ENCODE peak calls at places on chromosomes 7 and 10, in five cellular contexts. T, O, V, K and Q are unnamed samples. For H3K4me1, the result is how much of the 10 kb centered on the place peaks cover.

GRCh38 chr7:24419070-24419469 is 135.1 kb downstream of the NPY start:
- DNase-seq in K (no peak), O (no peak), V (peak), T (no peak), Q (no peak)

GRCh38 chr10:78721231-78721630 is 347.5 kb upstream of the ZMIZ1 start:
- DNase-seq in K (no peak), T (no peak), V (no peak), O (no peak), Q (no peak)

GRCh38 chr10:130138479-130138866 is 2.3 kb downstream of the GLRX3 start:
- DNase-seq in V (peak), K (no peak), O (peak), T (no peak), Q (no peak)

GRCh38 chr7:73612598-73613269 is 11.6 kb downstream of the MLXIPL start:
- DNase-seq in T (no peak), O (peak), K (no peak), V (peak), Q (peak)

GRCh38 chr7:6423942-6424701 is 23.6 kb downstream of the DAGLB start:
- DNase-seq in V (no peak), T (no peak), K (peak), O (no peak), Q (peak)

GRCh38 chr7:10655031-10655430 is 318.6 kb upstream of the PHF14 start:
- DNase-seq in K (no peak), V (no peak), T (no peak), O (no peak), Q (no peak)

GRCh38 chr10:110311357-110311949 is 6.7 kb upstream of the SMNDC1 start:
- DNase-seq in K (no peak), O (no peak), V (peak), T (no peak), Q (peak)

GRCh38 chr7:3957735-3958491 is 656.9 kb downstream of the SDK1 start:
- DNase-seq in K (no peak), O (no peak), V (no peak), T (no peak), Q (no peak)

GRCh38 chr10:13503745-13504463 is 24.9 kb downstream of the BEND7 start:
- DNase-seq in V (peak), O (no peak), K (no peak), T (no peak), Q (no peak)

GRCh38 chr7:96320437-96320836 is 1.5 kb downstream of the SLC25A13 start:
- DNase-seq in V (no peak), T (no peak), K (no peak), O (no peak), Q (no peak)

GRCh38 chr10:124007102-124007772 is 86.2 kb downstream of the CHST15 start:
- DNase-seq in V (no peak), O (no peak), T (peak), K (no peak), Q (no peak)

GRCh38 chr10:124005091-124005490 is 88.3 kb downstream of the CHST15 start:
- DNase-seq in T (peak), K (peak), V (no peak), O (no peak), Q (no peak)

GRCh38 chr10:124007773-124008145 is 85.6 kb downstream of the CHST15 start:
- DNase-seq in T (peak), V (no peak), O (no peak), K (no peak), Q (no peak)

GRCh38 chr10:124005991-124006392 is 87.4 kb downstream of the CHST15 start:
- DNase-seq in T (peak), V (no peak), K (no peak), O (no peak), Q (no peak)

DNA sequence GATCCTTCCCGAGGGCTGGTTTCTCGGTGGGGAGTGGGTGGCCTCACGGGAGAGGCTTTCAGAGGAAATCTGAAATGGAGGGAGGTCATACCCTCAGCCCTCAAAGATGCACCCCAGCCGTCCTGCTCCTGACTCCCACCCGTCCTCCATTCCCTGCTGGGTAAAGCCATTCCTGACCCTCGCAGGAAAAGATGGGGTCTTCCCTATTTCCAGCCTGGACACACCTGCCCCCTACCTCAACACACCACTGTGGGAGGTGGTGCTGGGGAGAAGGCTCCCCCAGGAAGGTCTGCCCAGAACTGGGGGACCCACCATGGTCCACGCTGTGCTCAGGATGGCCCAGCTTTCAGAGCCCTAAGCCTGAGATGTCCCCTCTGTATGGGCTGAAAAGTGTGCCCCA is 86.9 kb downstream of the CHST15 start:
- DNase-seq in T (peak), O (no peak), V (no peak), K (no peak), Q (no peak)
- H3K4me1 ChIP-seq in T (under half), O (under half), V (under half), K (under half), Q (under half)

GRCh38 chr10:74000892-74001669 is 3.2 kb downstream of the VCL start:
- DNase-seq in V (no peak), O (no peak), K (no peak), T (no peak), Q (no peak)
- H3K4me3 ChIP-seq in V (peak), O (no peak), K (peak), T (no peak), Q (no peak)

DNA sequence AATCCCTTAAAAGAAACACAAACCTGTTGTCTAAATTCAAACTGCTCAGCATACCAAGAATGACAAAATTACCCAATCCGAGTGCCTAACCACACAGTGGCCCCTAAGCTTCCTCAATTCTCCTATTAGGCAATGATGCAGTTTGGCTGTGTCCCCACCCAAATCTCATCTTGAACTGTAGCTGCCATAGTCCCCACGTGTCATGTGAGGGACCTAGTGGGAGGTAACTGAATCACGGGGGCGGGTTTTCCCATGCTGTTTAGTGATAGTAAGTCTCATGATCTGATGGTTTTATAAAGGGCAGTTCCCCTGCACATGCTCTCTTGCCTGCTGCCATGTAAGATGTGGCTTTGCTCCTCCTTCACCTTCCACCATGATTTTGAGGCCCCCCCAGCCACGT is 21.9 kb downstream of the PSAP start:
- DNase-seq in V (peak), K (peak), O (no peak), T (no peak), Q (no peak)
- H3K4me1 ChIP-seq in V (under half), K (under half), O (under half), T (under half), Q (under half)

GRCh38 chr10:113059001-113059780 is 109.1 kb downstream of the TCF7L2 start:
- DNase-seq in O (no peak), T (no peak), K (no peak), V (peak), Q (no peak)
- H3K4me3 ChIP-seq in O (no peak), T (peak), K (peak), V (peak), Q (no peak)

GRCh38 chr10:107718868-107719267 is 554.4 kb upstream of the SORCS1 start:
- DNase-seq in O (no peak), T (no peak), V (no peak), K (no peak), Q (no peak)
- H3K4me1 ChIP-seq in O (under half), T (under half), V (under half), K (under half), Q (under half)

GRCh38 chr10:114389429-114389828 is 14.9 kb downstream of the AFAP1L2 start:
- DNase-seq in O (no peak), V (peak), T (no peak), K (no peak), Q (peak)
- H3K4me3 ChIP-seq in O (no peak), V (no peak), T (no peak), K (no peak), Q (no peak)

GRCh38 chr7:155727616-155728015 is 83.2 kb downstream of the RBM33 start:
- DNase-seq in O (no peak), V (no peak), T (no peak), K (no peak), Q (no peak)

GRCh38 chr7:155721056-155721455 is 76.6 kb downstream of the RBM33 start:
- DNase-seq in T (no peak), O (no peak), K (no peak), V (no peak), Q (no peak)

GRCh38 chr7:155725073-155725346 is 80.5 kb downstream of the RBM33 start:
- DNase-seq in T (no peak), O (no peak), V (no peak), K (no peak), Q (no peak)

GRCh38 chr7:155722118-155722517 is 77.7 kb downstream of the RBM33 start:
- DNase-seq in K (no peak), T (no peak), O (no peak), V (no peak), Q (no peak)

DNA sequence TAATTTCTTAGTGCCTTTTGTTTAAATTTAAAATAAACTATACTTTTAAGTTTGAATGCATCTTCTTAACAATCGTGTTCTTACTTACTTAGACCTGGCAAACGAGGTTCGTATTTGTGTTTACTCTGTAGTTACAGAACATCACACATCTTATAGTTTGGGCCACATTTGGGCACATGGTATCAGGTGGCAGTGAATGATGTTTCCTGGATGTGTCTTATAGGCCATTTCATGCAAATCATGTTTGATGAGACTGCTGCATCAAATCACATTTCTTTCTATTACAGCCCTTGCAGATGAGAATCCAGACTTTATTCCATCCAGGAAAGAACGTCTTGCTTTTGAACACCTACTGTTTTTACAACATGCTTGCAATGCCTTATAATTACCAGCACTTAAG is 78.5 kb downstream of the RBM33 start:
- DNase-seq in O (no peak), T (no peak), V (no peak), K (no peak), Q (no peak)
- H3K4me1 ChIP-seq in O (under half), T (under half), V (under half), K (under half), Q (under half)

DNA sequence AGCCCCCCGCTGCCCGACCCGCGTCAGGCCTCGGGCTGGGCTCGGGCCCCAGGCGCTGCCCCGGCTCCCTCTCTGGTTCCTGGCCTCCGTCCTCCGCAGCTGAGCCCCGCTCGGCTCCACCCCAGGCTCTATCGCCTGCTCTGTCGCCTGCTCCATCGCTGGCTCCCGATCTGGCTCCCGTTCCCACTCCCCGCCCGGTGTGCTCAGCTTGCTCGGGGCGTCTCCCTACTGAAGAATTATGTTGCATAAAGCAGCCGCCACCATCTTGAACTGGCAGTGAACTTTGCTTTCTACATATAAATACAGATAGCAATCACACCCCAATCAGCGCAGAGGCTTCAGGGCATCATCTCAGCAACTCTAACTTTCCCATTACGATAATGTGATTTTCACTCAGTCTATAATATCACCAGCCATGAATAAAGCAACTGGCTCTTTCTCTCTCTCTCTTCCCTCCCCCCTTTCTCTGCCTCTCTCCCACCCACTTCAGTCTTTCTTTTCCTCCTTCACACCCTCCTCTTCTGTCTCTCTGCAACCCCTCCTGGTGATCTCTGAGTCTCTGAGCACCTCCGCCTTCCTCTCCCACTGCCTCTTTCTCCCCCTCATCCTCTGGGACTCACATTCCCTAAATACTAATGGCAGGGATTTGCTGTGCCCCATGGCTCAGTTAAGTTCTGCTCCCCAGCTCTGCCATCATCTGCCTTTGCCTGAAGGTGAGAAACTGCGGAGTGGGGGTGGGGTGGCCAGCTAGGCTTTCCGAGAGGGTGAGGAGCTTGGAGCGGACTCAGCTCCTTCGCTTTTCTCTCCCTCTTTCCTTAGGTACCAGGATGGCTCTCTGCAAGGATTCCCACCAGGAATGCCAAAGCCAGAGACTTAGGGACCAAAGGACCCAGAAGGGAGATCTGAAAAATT is 43.2 kb upstream of the BTRC start:
- DNase-seq in O (no peak), K (no peak), V (peak), T (no peak), Q (peak)
- H3K4me3 ChIP-seq in O (no peak), K (no peak), V (peak), T (no peak), Q (peak)

GRCh38 chr10:33257439-33257838 is 77.0 kb downstream of the NRP1 start:
- DNase-seq in T (no peak), K (no peak), V (no peak), O (no peak), Q (no peak)
- H3K4me1 ChIP-seq in T (under half), K (under half), V (under half), O (under half), Q (under half)